ENCODE peak calls at places on chromosomes 11 and 22, in five cellular contexts. C, T, V, F and A are unnamed samples.

GRCh38 chr11:84901986-84902385 is 725.2 kb downstream of the DLG2 start:
- DNase-seq in T (no peak), C (no peak), F (no peak), V (no peak), A (no peak)

GRCh38 chr11:122140535-122140934 is 24.5 kb upstream of the BLID start:
- DNase-seq in F (peak), C (no peak), T (no peak), V (no peak), A (no peak)

GRCh38 chr11:125235006-125235405 is 70.5 kb downstream of the PKNOX2 start:
- DNase-seq in V (peak), C (no peak), T (no peak), F (no peak), A (peak)

GRCh38 chr22:45868586-45869443 is 108.1 kb downstream of the WNT7B start:
- DNase-seq in V (no peak), T (no peak), C (no peak), F (no peak), A (no peak)

GRCh38 chr11:47980093-47980906 is at the start of gene PTPRJ:
- DNase-seq in T (no peak), C (peak), F (peak), V (no peak), A (peak)

GRCh38 chr11:110125632-110126031 is 32.4 kb downstream of the ZC3H12C start:
- DNase-seq in C (peak), V (peak), F (no peak), T (no peak), A (no peak)

GRCh38 chr22:29661355-29661754 is 57.9 kb downstream of the NF2 start:
- DNase-seq in F (peak), V (no peak), T (no peak), C (no peak), A (no peak)

GRCh38 chr11:2527621-2528291 is 82.9 kb downstream of the KCNQ1 start:
- DNase-seq in C (no peak), V (no peak), T (no peak), F (no peak), A (no peak)

GRCh38 chr11:131622193-131622592 is 251.8 kb downstream of the NTM start:
- DNase-seq in V (no peak), F (no peak), C (no peak), T (no peak), A (no peak)

GRCh38 chr22:39748877-39749276 is 144.7 kb downstream of the ENTHD1 start:
- DNase-seq in V (no peak), F (no peak), T (no peak), C (no peak), A (no peak)

GRCh38 chr11:101438126-101438525 is 145.7 kb downstream of the TRPC6 start:
- DNase-seq in F (no peak), C (no peak), T (no peak), V (no peak), A (no peak)

GRCh38 chr11:45093761-45094455 is 52.5 kb upstream of the PRDM11 start:
- DNase-seq in C (no peak), T (no peak), V (no peak), F (no peak), A (no peak)

GRCh38 chr11:9691865-9692264 is 28.0 kb downstream of the SWAP70 start:
- DNase-seq in T (no peak), V (no peak), C (no peak), F (peak), A (peak)

GRCh38 chr11:100855466-100856067 is 168.5 kb downstream of the ARHGAP42 start:
- DNase-seq in C (peak), F (peak), V (peak), T (no peak), A (peak)

GRCh38 chr11:78424334-78425270 is 7.0 kb upstream of the GAB2 start:
- DNase-seq in F (peak), T (peak), C (peak), V (no peak), A (peak)

GRCh38 chr22:49993649-49994360 is 18.8 kb downstream of the IL17REL start:
- DNase-seq in T (no peak), C (no peak), V (no peak), F (no peak), A (no peak)
- H3K4me3 ChIP-seq in T (no peak), C (no peak), V (no peak), F (no peak), A (no peak)

DNA sequence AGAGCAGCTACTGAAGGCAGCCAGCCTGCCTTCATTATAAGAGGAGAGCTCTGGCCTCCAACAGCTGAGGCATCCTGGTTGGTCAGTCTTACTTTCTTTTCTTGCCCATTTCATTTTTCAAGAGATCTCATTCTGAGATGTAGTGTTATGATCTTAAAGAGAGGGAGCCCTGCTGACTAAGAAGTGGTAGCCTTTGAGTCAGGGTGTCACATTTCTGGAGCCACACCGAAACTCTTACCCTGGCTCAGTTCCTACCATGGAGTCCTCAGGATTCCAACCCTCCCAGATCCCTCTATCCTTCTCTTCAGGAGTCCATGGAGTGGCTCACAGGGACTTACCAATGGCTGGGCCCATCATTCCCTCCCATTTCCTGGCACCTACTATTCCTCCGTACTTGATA is 386.1 kb upstream of the LARGE1 start:
- DNase-seq in C (no peak), V (no peak), T (no peak), F (no peak), A (no peak)
- TF ChIP-seq MYC in C (no peak), V (no peak), T (no peak), F (no peak), A (no peak)

DNA sequence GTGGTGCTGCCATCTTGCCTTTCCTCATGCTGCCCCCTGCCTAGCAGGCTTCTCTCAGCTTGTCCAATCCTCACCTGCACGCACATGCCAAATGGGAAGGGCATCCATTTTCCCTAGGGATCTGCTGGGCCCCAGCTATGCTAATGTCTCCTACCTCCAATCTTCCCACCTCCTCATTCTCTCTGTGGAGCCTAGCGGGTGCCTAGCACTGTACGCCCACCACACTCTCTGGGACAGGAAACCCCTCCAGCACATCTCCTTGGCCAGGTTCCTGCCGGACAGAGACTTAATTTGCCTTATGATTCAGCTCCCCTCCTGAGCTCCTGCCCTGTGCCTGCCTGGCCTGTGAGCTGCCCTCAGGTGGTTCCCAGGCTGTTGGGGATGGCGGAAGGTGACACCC is 79.1 kb upstream of the WNT11 start:
- DNase-seq in F (no peak), T (no peak), V (no peak), C (no peak), A (no peak)
- H3K4me3 ChIP-seq in F (no peak), T (no peak), V (no peak), C (no peak), A (no peak)

GRCh38 chr11:133903056-133903455 is 53.7 kb downstream of the IGSF9B start:
- DNase-seq in T (no peak), C (no peak), V (no peak), F (no peak), A (no peak)

GRCh38 chr11:133901999-133902398 is 54.8 kb downstream of the IGSF9B start:
- DNase-seq in C (no peak), T (no peak), F (no peak), V (no peak), A (no peak)

GRCh38 chr11:133900176-133901105 is 55.1 kb upstream of the SPATA19 start:
- DNase-seq in V (no peak), C (no peak), F (no peak), T (no peak), A (no peak)

GRCh38 chr11:133902506-133902905 is 54.3 kb downstream of the IGSF9B start:
- DNase-seq in C (no peak), V (no peak), T (no peak), F (no peak), A (no peak)

DNA sequence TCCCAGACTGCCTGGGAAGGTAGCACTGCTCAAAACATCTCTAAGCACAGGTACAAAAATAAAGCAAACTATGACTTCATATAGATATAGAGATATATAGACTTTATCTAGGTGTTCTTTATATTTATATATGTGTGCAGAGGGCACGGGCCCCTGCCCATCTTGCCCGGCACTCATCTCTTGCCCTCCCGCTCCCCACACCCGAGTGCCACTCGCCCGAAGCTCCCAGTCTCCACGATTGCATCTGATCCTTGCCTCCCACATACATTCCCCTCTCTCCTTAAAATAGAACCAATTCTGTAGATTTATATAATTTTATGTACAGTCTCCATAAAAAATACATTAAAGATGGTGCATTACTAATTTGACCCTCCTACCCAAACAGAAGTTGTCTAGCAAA is 55.5 kb downstream of the IGSF9B start:
- DNase-seq in T (no peak), C (no peak), V (no peak), F (no peak), A (no peak)
- TF ChIP-seq MYC in T (no peak), C (no peak), V (no peak), F (no peak), A (no peak)

DNA sequence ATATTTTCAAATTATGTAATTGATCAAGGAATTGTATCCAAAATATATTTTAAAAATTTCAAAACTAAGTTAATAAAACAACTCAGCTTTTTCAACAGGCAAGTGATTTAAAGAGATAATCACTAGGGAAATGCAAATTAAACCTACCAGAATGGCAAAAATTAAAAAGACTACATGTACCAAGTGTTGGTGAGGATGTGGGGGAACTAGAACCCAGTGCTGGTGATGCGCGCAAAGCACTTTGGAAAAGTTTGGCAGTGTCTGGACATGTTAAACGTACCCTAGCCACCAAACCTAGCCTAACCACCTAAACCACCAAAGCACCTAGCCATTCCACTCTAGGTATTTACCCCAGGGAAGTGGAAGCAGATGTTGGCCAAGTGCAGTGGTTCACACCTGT is 22.9 kb downstream of the PACSIN2 start:
- DNase-seq in F (no peak), C (no peak), T (no peak), V (no peak), A (no peak)
- H3K4me3 ChIP-seq in F (no peak), C (peak), T (no peak), V (no peak), A (no peak)

DNA sequence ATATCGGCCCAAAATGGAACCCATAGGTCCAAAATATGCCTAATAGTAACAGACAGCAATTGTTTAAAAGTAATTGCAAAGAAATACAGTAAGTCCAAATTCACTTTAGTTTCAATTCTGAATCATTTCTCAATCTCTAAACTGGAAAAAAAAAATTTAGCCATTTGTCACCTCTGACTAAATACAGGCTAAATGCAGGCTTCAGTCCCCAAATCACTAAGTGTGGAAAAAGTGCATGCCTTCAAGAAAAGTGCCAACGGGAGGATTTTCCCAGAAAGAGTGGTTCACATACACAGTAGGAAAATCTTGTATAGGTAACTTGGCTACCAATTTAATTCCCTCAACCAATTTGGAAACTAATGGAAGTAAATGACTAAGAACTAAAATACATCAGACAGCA is 35.7 kb downstream of the SIK3 start:
- DNase-seq in V (no peak), F (no peak), C (no peak), T (no peak), A (no peak)
- TF ChIP-seq MYC in V (no peak), F (no peak), C (no peak), T (no peak), A (no peak)

GRCh38 chr11:441043-441417 is 781 bp downstream of the ANO9 start:
- DNase-seq in C (no peak), T (no peak), V (no peak), F (no peak), A (no peak)
- H3K4me3 ChIP-seq in C (no peak), T (peak), V (peak), F (no peak), A (no peak)